ENCODE peak calls at places on chromosome 1, in seven cellular contexts. One of them, this sample, is unnamed.
A peak's percentile ranks its signal among the peaks of the same experiment; 100 is the strongest.

GRCh38 chr1:12204140-12204539 is 25.7 kb upstream of the VPS13D start:
- DNase-seq in cardiac fibroblast: no peak
- DNase-seq in T-helper 2 cell: peak; percentile 67
- DNase-seq in M059J: no peak
- DNase-seq in stimulated activated CD4-positive, alpha-beta T cell treated with anti-CD3 and anti-CD28 coated beads, Interleukin-15, amount 100 ng/mL, for 1 hour: no peak
- DNase-seq in choroid plexus epithelial cell: no peak
- DNase-seq in astrocyte of the spinal cord: no peak
- DNase-seq in this sample: no peak

GRCh38 chr1:115624859-115625258 is 16.9 kb upstream of the VANGL1 start:
- DNase-seq in choroid plexus epithelial cell: peak; percentile 17
- DNase-seq in T-helper 2 cell: no peak
- DNase-seq in cardiac fibroblast: no peak
- DNase-seq in stimulated activated CD4-positive, alpha-beta T cell treated with anti-CD3 and anti-CD28 coated beads, Interleukin-15, amount 100 ng/mL, for 1 hour: no peak
- DNase-seq in M059J: no peak
- DNase-seq in astrocyte of the spinal cord: no peak
- DNase-seq in this sample: no peak

GRCh38 chr1:235566092-235566491 is 61.8 kb upstream of the B3GALNT2 start:
- DNase-seq in choroid plexus epithelial cell: peak; percentile 6
- DNase-seq in stimulated activated CD4-positive, alpha-beta T cell treated with anti-CD3 and anti-CD28 coated beads, Interleukin-15, amount 100 ng/mL, for 1 hour: no peak
- DNase-seq in T-helper 2 cell: no peak
- DNase-seq in M059J: no peak
- DNase-seq in cardiac fibroblast: no peak
- DNase-seq in astrocyte of the spinal cord: no peak
- DNase-seq in this sample: no peak

GRCh38 chr1:43036932-43037331 is 78.3 kb upstream of the SLC2A1 start:
- DNase-seq in astrocyte of the spinal cord: no peak
- DNase-seq in cardiac fibroblast: no peak
- DNase-seq in T-helper 2 cell: no peak
- DNase-seq in stimulated activated CD4-positive, alpha-beta T cell treated with anti-CD3 and anti-CD28 coated beads, Interleukin-15, amount 100 ng/mL, for 1 hour: no peak
- DNase-seq in M059J: no peak
- DNase-seq in choroid plexus epithelial cell: no peak
- DNase-seq in this sample: no peak

GRCh38 chr1:234899041-234899787 is 229.4 kb downstream of the TOMM20 start:
- DNase-seq in astrocyte of the spinal cord: peak; percentile 32
- DNase-seq in choroid plexus epithelial cell: peak; percentile 44
- DNase-seq in M059J: peak; percentile 91
- DNase-seq in T-helper 2 cell: no peak
- DNase-seq in stimulated activated CD4-positive, alpha-beta T cell treated with anti-CD3 and anti-CD28 coated beads, Interleukin-15, amount 100 ng/mL, for 1 hour: no peak
- DNase-seq in cardiac fibroblast: peak; percentile 59
- DNase-seq in this sample: no peak

GRCh38 chr1:29628190-29628589 is 391.9 kb downstream of the PTPRU start:
- DNase-seq in choroid plexus epithelial cell: no peak
- DNase-seq in cardiac fibroblast: no peak
- DNase-seq in stimulated activated CD4-positive, alpha-beta T cell treated with anti-CD3 and anti-CD28 coated beads, Interleukin-15, amount 100 ng/mL, for 1 hour: no peak
- DNase-seq in M059J: no peak
- DNase-seq in T-helper 2 cell: no peak
- DNase-seq in astrocyte of the spinal cord: no peak
- DNase-seq in this sample: no peak

GRCh38 chr1:27001570-27002360 is 8.3 kb downstream of the TRNP1 start:
- DNase-seq in cardiac fibroblast: peak; percentile 64
- DNase-seq in T-helper 2 cell: no peak
- DNase-seq in choroid plexus epithelial cell: no peak
- DNase-seq in stimulated activated CD4-positive, alpha-beta T cell treated with anti-CD3 and anti-CD28 coated beads, Interleukin-15, amount 100 ng/mL, for 1 hour: no peak
- DNase-seq in astrocyte of the spinal cord: no peak
- DNase-seq in M059J: peak; percentile 50
- DNase-seq in this sample: no peak

GRCh38 chr1:183632087-183632486 is 3.5 kb downstream of the ARPC5 start:
- DNase-seq in choroid plexus epithelial cell: peak; percentile 92
- DNase-seq in T-helper 2 cell: no peak
- DNase-seq in astrocyte of the spinal cord: no peak
- DNase-seq in cardiac fibroblast: peak; percentile 86
- DNase-seq in M059J: no peak
- DNase-seq in stimulated activated CD4-positive, alpha-beta T cell treated with anti-CD3 and anti-CD28 coated beads, Interleukin-15, amount 100 ng/mL, for 1 hour: no peak
- DNase-seq in this sample: no peak

GRCh38 chr1:197521118-197521739 is 253.2 kb downstream of the CRB1 start:
- DNase-seq in choroid plexus epithelial cell: peak; percentile 63
- DNase-seq in cardiac fibroblast: peak; percentile 65
- DNase-seq in T-helper 2 cell: peak; percentile 50
- DNase-seq in astrocyte of the spinal cord: peak; percentile 46
- DNase-seq in M059J: peak; percentile 53
- DNase-seq in stimulated activated CD4-positive, alpha-beta T cell treated with anti-CD3 and anti-CD28 coated beads, Interleukin-15, amount 100 ng/mL, for 1 hour: no peak
- DNase-seq in this sample: no peak